ENCODE peak calls at places on chromosomes 11 and 22, in nine cellular contexts. D is Peyer's patch; X is CD8-positive, alpha-beta T cell; G is tibial artery; R is WERI-Rb-1; J is upper lobe of right lung; N is substantia nigra; E is tibial nerve; C is aorta. B is an unnamed sample.

GRCh38 chr11:130786987-130787688 is 129.1 kb downstream of the SNX19 start:
- DNase-seq in D (no peak), X (no peak), G (no peak), R (no peak), J (no peak), N (no peak), E (no peak), C (no peak), B (no peak)

GRCh38 chr11:65433657-65434056 is 11.1 kb downstream of the NEAT1 start:
- DNase-seq in D (peak), X (no peak), G (no peak), R (no peak), J (no peak), N (no peak), E (peak), C (no peak), B (no peak)

GRCh38 chr11:88604255-88604654 is 266.7 kb upstream of the CTSC start:
- DNase-seq in D (no peak), X (no peak), G (no peak), R (no peak), J (no peak), N (no peak), E (no peak), C (no peak), B (no peak)

GRCh38 chr11:3747704-3748103 is 49.6 kb downstream of the NUP98 start:
- DNase-seq in D (no peak), X (no peak), G (no peak), R (no peak), J (no peak), N (no peak), E (no peak), C (no peak), B (no peak)

GRCh38 chr11:94657629-94658028 is 90.5 kb downstream of the PIWIL4 start:
- DNase-seq in D (no peak), X (no peak), G (no peak), R (no peak), J (no peak), N (no peak), E (no peak), C (no peak), B (no peak)

GRCh38 chr22:36211237-36211881 is 9.8 kb upstream of the APOL4 start:
- DNase-seq in D (no peak), X (no peak), G (no peak), R (no peak), J (no peak), N (no peak), E (no peak), C (no peak), B (no peak)

GRCh38 chr22:50469377-50470305 is 5.2 kb downstream of the SBF1 start:
- DNase-seq in D (peak), X (peak), G (no peak), R (peak), J (peak), N (no peak), E (no peak), C (no peak), B (peak)

GRCh38 chr22:49103314-49104052 is 724.2 kb downstream of the BRD1 start:
- DNase-seq in D (no peak), X (no peak), G (no peak), R (no peak), J (peak), N (no peak), E (no peak), C (no peak), B (no peak)

GRCh38 chr11:68934666-68935065 is 31.0 kb downstream of the IGHMBP2 start:
- DNase-seq in D (no peak), X (no peak), G (no peak), R (no peak), J (no peak), N (no peak), E (no peak), C (no peak), B (no peak)
- H3K27ac ChIP-seq in D (no peak), X (no peak), G (peak), R (no peak), J (no peak), N (no peak), E (no peak), C (no peak), B (no peak)

DNA sequence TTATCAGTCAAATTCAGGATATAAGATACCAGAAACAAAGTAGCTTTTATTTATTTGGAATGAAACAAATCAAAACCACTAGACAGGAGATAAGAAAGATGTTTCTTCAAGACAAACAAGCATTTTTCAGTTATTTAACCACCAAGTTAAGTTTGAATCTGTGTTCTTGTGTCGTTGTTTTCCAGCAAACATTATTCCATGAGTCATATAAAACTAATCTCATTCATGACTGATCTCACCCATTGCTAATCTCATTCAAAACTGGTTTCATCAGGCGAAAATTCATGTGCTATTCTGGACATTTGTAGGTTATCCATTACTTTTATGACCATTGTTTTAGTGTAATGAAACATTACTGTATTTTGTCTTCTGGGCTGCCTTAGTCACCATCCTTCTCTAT is 221.7 kb downstream of the DDX10 start:
- DNase-seq in D (no peak), X (no peak), G (no peak), R (no peak), J (no peak), N (no peak), E (no peak), C (no peak), B (no peak)
- H3K27ac ChIP-seq in D (no peak), X (no peak), G (no peak), R (no peak), J (no peak), N (no peak), E (no peak), C (no peak), B (no peak)

DNA sequence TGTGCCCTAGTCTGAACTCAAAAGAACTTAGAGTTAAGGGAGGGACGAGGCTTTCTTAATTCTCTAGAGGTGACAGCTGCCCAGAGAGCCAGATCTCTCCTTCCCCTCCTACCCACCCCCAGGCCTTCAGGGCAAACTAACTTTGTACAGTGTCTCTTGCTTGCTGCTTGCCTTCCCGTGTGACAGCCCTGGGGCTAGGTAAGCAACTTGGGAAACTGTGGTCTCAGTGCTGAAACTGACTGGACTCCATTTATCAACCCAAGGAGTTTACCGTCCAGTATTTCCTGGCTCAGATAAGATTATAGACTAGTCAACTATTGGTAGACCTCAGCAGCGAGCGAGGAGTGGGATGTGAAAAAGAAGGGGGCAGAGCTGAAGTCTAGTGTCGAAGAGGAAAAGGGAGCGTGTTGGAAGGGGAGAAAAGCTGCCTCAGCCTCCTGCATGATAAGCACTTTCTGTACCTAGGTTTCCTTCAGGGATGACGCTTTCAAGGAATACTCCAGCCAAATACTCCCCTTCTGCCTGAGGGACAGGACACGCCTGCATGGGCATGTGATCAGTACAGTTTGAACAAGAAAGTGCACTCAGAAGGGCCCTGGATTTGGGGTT is 43.3 kb upstream of the WEE1 start:
- DNase-seq in D (no peak), X (no peak), G (no peak), R (peak), J (no peak), N (no peak), E (no peak), C (no peak), B (no peak)
- H3K27ac ChIP-seq in D (no peak), X (no peak), G (peak), R (peak), J (no peak), N (no peak), E (no peak), C (no peak), B (no peak)

GRCh38 chr22:42080287-42080686 is 787 bp downstream of the SMDT1 start:
- DNase-seq in D (no peak), X (no peak), G (peak), R (no peak), J (peak), N (no peak), E (no peak), C (no peak), B (no peak)

GRCh38 chr22:42077486-42078125 is 1.9 kb upstream of the SMDT1 start:
- DNase-seq in D (no peak), X (no peak), G (peak), R (no peak), J (no peak), N (no peak), E (no peak), C (no peak), B (no peak)

GRCh38 chr22:42078469-42079318 is 806 bp upstream of the SMDT1 start:
- DNase-seq in D (no peak), X (no peak), G (peak), R (no peak), J (no peak), N (peak), E (no peak), C (no peak), B (peak)

GRCh38 chr22:42076764-42077485 is 2.6 kb upstream of the SMDT1 start:
- DNase-seq in D (no peak), X (no peak), G (no peak), R (no peak), J (no peak), N (no peak), E (no peak), C (no peak), B (no peak)

DNA sequence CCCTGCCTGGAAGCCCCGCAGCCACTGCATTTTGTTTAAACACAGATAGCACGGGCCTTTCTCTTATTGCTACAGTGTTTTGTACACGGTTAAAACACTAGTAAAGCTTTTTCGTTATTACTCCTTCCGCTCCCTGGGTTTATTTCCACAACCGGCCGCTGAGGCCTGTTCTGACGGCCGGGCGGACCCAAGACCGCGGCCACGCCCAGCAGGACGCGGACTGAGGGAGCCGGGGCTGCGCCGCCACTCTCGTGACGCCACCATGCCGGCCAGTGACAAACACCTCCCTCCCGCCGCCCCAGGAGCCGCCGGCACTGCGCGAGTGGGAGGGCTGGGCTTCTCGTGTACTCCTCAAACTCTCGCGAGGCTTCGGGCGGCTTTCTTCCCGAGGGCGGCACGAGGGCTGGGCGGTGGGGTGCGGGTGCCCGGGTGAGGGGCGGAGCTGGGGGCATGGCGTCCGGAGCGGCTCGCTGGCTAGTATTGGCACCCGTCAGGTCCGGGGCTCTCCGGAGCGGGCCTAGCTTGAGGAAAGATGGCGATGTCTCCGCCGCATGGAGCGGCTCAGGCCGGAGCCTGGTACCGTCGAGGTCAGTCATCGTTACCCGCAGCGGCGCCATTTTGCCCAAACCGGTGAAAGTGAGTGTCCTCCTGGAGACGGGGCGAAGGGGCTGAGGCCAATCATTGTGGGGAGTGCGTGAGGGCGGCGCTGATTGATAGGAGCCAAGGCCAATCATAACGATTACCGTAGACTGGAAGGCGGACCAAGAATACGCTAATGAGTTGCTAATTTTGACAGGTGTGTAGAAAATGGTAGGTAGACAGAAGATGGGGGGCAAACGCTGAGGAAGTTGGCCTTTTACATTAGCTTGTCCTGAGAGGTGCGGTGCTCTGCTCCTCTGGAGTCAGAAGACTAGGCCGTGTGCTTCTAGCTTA is at the start of gene SMDT1:
- DNase-seq in D (peak), X (peak), G (peak), R (peak), J (peak), N (peak), E (peak), C (peak), B (peak)
- H3K27ac ChIP-seq in D (peak), X (peak), G (peak), R (peak), J (peak), N (peak), E (peak), C (peak), B (peak)

DNA sequence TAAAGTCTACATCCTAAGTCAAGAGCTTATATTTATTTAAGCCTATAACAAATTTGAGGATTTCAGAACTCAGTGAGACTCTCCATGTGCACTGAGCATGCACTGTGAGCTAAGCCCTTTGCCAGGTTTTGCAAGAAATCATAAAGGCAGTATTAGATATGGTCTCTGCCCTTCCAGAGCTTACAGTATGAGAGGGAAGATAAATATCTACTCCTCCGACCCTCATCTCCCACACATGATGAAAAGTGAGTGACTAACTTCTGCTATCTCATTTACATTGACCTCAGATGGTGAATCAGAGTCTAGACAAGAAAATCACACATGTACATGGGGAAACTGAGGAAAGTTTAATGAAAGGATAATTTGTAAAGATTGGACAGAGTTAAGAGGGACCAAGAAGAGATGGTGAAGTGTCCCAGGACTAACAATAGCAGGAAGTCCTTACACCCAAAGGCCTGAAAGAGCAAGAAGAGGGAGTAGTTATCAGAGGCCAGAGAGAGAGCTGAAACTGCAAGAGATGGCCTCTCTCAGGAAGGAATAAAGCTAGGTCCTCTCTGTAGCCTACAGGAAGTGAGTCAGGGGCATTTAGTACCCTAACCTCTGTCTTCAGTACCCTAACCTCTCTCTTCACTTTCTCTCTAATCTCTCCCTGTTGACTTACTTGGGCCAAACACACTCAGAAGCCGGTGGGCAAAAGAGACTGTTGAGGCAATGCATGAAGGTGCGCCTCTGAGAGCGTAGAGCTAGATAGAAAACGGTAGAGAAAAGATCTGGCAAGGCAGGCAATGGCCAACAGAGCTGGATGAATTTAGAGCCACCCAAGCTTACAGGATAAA is 23.0 kb upstream of the BLID start:
- DNase-seq in D (no peak), X (no peak), G (no peak), R (no peak), J (no peak), N (no peak), E (no peak), C (no peak), B (no peak)
- H3K27ac ChIP-seq in D (no peak), X (no peak), G (peak), R (no peak), J (no peak), N (no peak), E (no peak), C (peak), B (no peak)

GRCh38 chr22:37329239-37330140 is 47.2 kb downstream of the CYTH4 start:
- DNase-seq in D (no peak), X (no peak), G (no peak), R (peak), J (no peak), N (no peak), E (no peak), C (no peak), B (no peak)

GRCh38 chr22:37330200-37331033 is 48.1 kb downstream of the CYTH4 start:
- DNase-seq in D (peak), X (no peak), G (no peak), R (peak), J (peak), N (no peak), E (no peak), C (no peak), B (no peak)

GRCh38 chr22:37333724-37334460 is 51.6 kb downstream of the CYTH4 start:
- DNase-seq in D (no peak), X (no peak), G (no peak), R (no peak), J (no peak), N (no peak), E (no peak), C (no peak), B (no peak)

GRCh38 chr22:37331811-37332536 is 49.7 kb downstream of the CYTH4 start:
- DNase-seq in D (no peak), X (no peak), G (no peak), R (no peak), J (no peak), N (no peak), E (no peak), C (no peak), B (no peak)

GRCh38 chr22:37331034-37331428 is 48.7 kb downstream of the CYTH4 start:
- DNase-seq in D (no peak), X (no peak), G (no peak), R (no peak), J (no peak), N (no peak), E (no peak), C (no peak), B (no peak)
- H3K27ac ChIP-seq in D (no peak), X (no peak), G (no peak), R (no peak), J (no peak), N (no peak), E (no peak), C (no peak), B (no peak)

DNA sequence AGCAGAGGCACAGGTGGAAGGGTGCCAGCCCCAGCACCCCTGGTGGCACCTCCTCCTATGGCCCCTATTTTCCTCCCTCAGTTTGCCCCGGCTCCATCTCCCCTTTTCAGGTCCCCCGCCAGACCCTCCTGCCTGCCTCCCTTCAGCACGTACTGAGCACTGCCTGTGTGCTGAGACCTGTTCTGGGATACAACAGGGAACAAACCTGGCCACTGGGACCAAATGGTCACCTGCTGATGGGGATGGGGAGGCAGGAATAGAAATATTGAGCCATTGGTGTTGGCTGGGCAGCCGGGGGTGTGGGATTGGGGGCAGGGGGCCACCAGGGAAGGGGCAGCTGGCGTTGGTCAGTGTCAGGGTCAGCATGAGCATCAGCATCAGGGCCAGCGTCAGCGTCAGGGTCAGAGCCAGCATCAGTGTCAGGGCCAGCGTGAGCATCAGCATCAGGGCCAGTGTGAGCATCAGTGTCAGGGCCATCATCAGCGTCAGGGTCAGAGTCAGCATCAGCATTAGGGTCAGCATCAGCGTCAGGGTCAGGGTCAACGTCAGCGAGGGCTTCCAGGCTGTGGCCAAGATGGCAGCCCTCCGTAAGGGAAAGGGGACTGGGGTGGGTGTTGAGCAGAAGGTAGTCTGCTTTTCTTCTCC is 7.5 kb downstream of the ZNF74 start:
- DNase-seq in D (no peak), X (no peak), G (peak), R (no peak), J (no peak), N (no peak), E (no peak), C (peak), B (no peak)
- H3K27ac ChIP-seq in D (no peak), X (no peak), G (no peak), R (no peak), J (no peak), N (no peak), E (no peak), C (no peak), B (no peak)

DNA sequence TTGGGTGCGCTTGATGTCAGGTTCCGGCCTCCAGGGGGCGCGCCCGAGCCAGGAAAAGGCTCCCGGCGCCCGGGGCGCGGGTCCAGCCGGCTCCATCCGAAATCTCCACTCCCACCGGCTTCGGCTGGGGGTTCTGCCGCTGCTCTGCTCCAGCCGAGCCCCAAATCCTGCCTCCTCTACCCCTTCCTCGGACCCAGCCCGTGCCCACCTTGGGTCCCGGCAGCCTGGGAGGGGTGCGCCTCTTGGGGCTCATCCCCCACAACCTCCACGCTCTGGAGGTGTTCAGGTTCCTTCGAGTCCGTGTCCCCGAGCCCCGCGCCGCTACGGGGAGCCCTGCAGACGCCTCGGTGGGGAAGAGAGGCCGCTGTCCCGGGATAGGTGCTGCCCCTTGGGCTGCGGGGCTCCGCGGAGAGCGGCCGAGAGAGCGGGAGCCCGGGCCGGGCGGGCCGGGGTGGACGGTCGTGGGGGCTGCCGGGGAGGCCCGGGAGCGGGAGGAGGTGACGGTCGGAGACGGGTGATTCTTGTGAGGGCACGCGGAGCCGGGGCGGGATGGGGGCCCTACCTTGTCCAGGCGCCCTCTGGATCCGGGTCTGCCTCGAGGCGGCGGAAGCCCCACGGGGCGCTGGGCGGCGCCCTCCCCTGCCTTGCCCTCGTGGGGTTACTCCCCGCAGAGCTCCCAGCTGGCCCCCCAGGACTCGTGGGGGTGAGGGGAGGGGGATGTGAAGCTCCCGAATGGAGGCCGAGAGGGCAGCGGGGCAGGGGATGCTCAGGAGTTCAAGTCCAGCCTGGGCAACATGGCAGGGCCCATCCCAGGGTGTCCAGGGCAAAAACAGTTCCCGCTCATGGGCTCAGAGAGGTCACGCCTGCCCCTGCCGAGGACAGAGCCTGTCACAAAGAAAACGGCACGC is 13.2 kb upstream of the CYB5R3 start:
- DNase-seq in D (peak), X (peak), G (peak), R (peak), J (peak), N (peak), E (peak), C (peak), B (peak)
- H3K27ac ChIP-seq in D (peak), X (no peak), G (peak), R (no peak), J (peak), N (peak), E (peak), C (no peak), B (no peak)